ENCODE peak calls at places on chromosome 19, in five cellular contexts. One of them, this sample, is unnamed.

GRCh38 chr19:56477429-56478338 is 539 bp upstream of the ZNF667 start:
- DNase-seq in cardiac fibroblast: peak
- DNase-seq in BJ: peak
- DNase-seq in lower lobe of right lung: peak
- DNase-seq in fibroblast of lung: peak
- DNase-seq in this sample: peak

GRCh38 chr19:13277104-13277809 is 127.0 kb downstream of the IER2 start:
- DNase-seq in cardiac fibroblast: peak
- DNase-seq in BJ: peak
- DNase-seq in lower lobe of right lung: peak
- DNase-seq in fibroblast of lung: peak
- DNase-seq in this sample: peak

GRCh38 chr19:29003641-29004409 is 209.1 kb downstream of the UQCRFS1 start:
- DNase-seq in cardiac fibroblast: no peak
- DNase-seq in BJ: no peak
- DNase-seq in lower lobe of right lung: no peak
- DNase-seq in fibroblast of lung: no peak
- DNase-seq in this sample: no peak

GRCh38 chr19:5954293-5954692 is 23.6 kb downstream of the RANBP3 start:
- DNase-seq in cardiac fibroblast: peak
- DNase-seq in BJ: no peak
- DNase-seq in lower lobe of right lung: no peak
- DNase-seq in fibroblast of lung: no peak
- DNase-seq in this sample: no peak

GRCh38 chr19:29400917-29401711 is 124.7 kb upstream of the VSTM2B start:
- DNase-seq in cardiac fibroblast: no peak
- DNase-seq in BJ: no peak
- DNase-seq in lower lobe of right lung: no peak
- DNase-seq in fibroblast of lung: no peak
- DNase-seq in this sample: no peak

GRCh38 chr19:13020002-13020414 is 24.7 kb downstream of the NFIX start:
- DNase-seq in cardiac fibroblast: no peak
- DNase-seq in BJ: no peak
- DNase-seq in lower lobe of right lung: no peak
- DNase-seq in fibroblast of lung: no peak
- DNase-seq in this sample: no peak

GRCh38 chr19:36152061-36152885 is at the start of gene COX7A1:
- DNase-seq in cardiac fibroblast: peak
- DNase-seq in BJ: no peak
- DNase-seq in lower lobe of right lung: peak
- DNase-seq in fibroblast of lung: peak
- DNase-seq in this sample: no peak

GRCh38 chr19:15129856-15130580 is 22.8 kb downstream of the SYDE1 start:
- DNase-seq in cardiac fibroblast: no peak
- DNase-seq in BJ: no peak
- DNase-seq in lower lobe of right lung: no peak
- DNase-seq in fibroblast of lung: no peak
- DNase-seq in this sample: no peak

GRCh38 chr19:33214621-33215020 is 11.0 kb downstream of the SLC7A10 start:
- DNase-seq in cardiac fibroblast: peak
- DNase-seq in BJ: no peak
- DNase-seq in lower lobe of right lung: no peak
- DNase-seq in fibroblast of lung: peak
- DNase-seq in this sample: no peak

GRCh38 chr19:46015961-46016425 is 6.9 kb downstream of the PGLYRP1 start:
- DNase-seq in cardiac fibroblast: no peak
- DNase-seq in BJ: no peak
- DNase-seq in lower lobe of right lung: peak
- DNase-seq in fibroblast of lung: no peak
- DNase-seq in this sample: no peak
- H3K4me3 ChIP-seq in cardiac fibroblast: peak
- H3K4me3 ChIP-seq in BJ: peak
- H3K4me3 ChIP-seq in lower lobe of right lung: peak
- H3K4me3 ChIP-seq in fibroblast of lung: peak
- H3K4me3 ChIP-seq in this sample: peak

GRCh38 chr19:917323-918151 is at the start of gene KISS1R:
- DNase-seq in cardiac fibroblast: no peak
- DNase-seq in BJ: no peak
- DNase-seq in lower lobe of right lung: peak
- DNase-seq in fibroblast of lung: no peak
- DNase-seq in this sample: no peak
- H3K4me3 ChIP-seq in cardiac fibroblast: no peak
- H3K4me3 ChIP-seq in BJ: no peak
- H3K4me3 ChIP-seq in lower lobe of right lung: peak
- H3K4me3 ChIP-seq in fibroblast of lung: no peak
- H3K4me3 ChIP-seq in this sample: peak

GRCh38 chr19:8336072-8336569 is 6.9 kb downstream of the KANK3 start:
- DNase-seq in cardiac fibroblast: no peak
- DNase-seq in BJ: no peak
- DNase-seq in lower lobe of right lung: no peak
- DNase-seq in fibroblast of lung: no peak
- DNase-seq in this sample: no peak

GRCh38 chr19:8332976-8333770 is 9.9 kb downstream of the KANK3 start:
- DNase-seq in cardiac fibroblast: no peak
- DNase-seq in BJ: no peak
- DNase-seq in lower lobe of right lung: no peak
- DNase-seq in fibroblast of lung: no peak
- DNase-seq in this sample: no peak

GRCh38 chr19:8335343-8336071 is 7.6 kb downstream of the KANK3 start:
- DNase-seq in cardiac fibroblast: no peak
- DNase-seq in BJ: no peak
- DNase-seq in lower lobe of right lung: no peak
- DNase-seq in fibroblast of lung: no peak
- DNase-seq in this sample: no peak

GRCh38 chr19:8333771-8334457 is 9.1 kb downstream of the KANK3 start:
- DNase-seq in cardiac fibroblast: no peak
- DNase-seq in BJ: no peak
- DNase-seq in lower lobe of right lung: no peak
- DNase-seq in fibroblast of lung: no peak
- DNase-seq in this sample: no peak

DNA sequence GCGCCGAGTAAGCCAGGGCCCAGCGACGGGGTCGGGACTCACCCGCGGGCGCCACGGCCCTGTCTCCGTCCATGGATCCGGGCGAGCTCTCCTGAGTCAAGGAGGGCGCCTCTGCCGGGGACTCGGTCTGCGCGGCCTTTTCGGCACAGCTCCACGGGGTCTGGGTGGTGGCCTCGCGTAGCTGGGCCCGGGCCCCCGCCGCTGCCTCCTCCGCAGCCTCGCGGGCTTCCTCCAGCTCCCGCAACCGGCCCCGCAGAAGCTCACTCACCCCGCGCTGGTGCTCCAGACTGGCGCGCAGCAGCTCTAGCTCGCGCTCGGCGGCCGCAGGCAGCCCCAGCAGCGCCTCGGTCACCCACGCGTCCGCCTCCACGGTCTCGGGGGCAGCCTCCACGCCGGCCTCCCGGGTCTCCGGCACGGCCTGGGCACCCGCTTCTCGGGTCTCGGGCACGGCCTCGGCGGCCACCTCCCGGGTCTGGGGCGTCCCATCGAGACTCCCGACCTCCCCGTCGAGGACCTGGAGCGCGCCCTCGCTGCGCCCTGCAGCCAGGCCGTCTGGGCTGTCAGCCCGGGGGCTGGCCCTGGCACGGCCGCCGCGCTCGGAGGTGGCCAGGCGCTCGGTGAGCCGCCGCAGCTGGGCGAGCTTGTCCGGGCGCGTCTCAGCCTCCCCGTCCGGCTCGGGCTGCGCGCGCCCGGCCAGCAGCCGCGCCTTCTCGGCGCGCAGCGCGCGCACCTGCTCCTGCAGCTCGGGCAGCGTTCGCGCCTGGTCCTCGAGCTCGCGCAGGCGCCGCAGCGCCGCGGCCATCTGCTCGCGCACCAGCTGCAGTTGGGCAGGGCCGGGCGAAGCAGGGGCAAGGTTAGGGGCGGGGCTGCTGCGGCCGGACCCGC is 8.4 kb downstream of the KANK3 start:
- DNase-seq in cardiac fibroblast: peak
- DNase-seq in BJ: no peak
- DNase-seq in lower lobe of right lung: peak
- DNase-seq in fibroblast of lung: peak
- DNase-seq in this sample: peak
- H3K4me3 ChIP-seq in cardiac fibroblast: peak
- H3K4me3 ChIP-seq in BJ: no peak
- H3K4me3 ChIP-seq in lower lobe of right lung: peak
- H3K4me3 ChIP-seq in fibroblast of lung: no peak
- H3K4me3 ChIP-seq in this sample: no peak

GRCh38 chr19:10009714-10010224 is 535 bp downstream of the COL5A3 start:
- DNase-seq in cardiac fibroblast: peak
- DNase-seq in BJ: no peak
- DNase-seq in lower lobe of right lung: no peak
- DNase-seq in fibroblast of lung: no peak
- DNase-seq in this sample: no peak

GRCh38 chr19:10011974-10012373 is 1.3 kb upstream of the RDH8 start:
- DNase-seq in cardiac fibroblast: no peak
- DNase-seq in BJ: no peak
- DNase-seq in lower lobe of right lung: no peak
- DNase-seq in fibroblast of lung: no peak
- DNase-seq in this sample: no peak

GRCh38 chr19:10010939-10011338 is 635 bp upstream of the COL5A3 start:
- DNase-seq in cardiac fibroblast: no peak
- DNase-seq in BJ: no peak
- DNase-seq in lower lobe of right lung: no peak
- DNase-seq in fibroblast of lung: no peak
- DNase-seq in this sample: no peak

GRCh38 chr19:10009269-10009665 is 1.0 kb downstream of the COL5A3 start:
- DNase-seq in cardiac fibroblast: peak
- DNase-seq in BJ: peak
- DNase-seq in lower lobe of right lung: peak
- DNase-seq in fibroblast of lung: peak
- DNase-seq in this sample: peak

GRCh38 chr19:10010247-10010691 is at the start of gene COL5A3:
- DNase-seq in cardiac fibroblast: peak
- DNase-seq in BJ: no peak
- DNase-seq in lower lobe of right lung: peak
- DNase-seq in fibroblast of lung: peak
- DNase-seq in this sample: no peak
- H3K4me3 ChIP-seq in cardiac fibroblast: peak
- H3K4me3 ChIP-seq in BJ: peak
- H3K4me3 ChIP-seq in lower lobe of right lung: peak
- H3K4me3 ChIP-seq in fibroblast of lung: peak
- H3K4me3 ChIP-seq in this sample: peak